ENCODE peak calls at places on chromosome X, in eight cellular contexts. M is heart left ventricle, V is A549, P is HepG2, T is endothelial cell of umbilical vein, L is IMR-90, H is adrenal gland, X is testis. Q is an unnamed sample.
A peak's percentile ranks its signal among the peaks of the same experiment; 100 is the strongest.

GRCh38 chrX:29318051-29318450 is 730.8 kb downstream of the IL1RAPL1 start:
- DNase-seq in T (peak; percentile 76), X (no peak), H (no peak), L (peak; percentile 38), P (no peak), V (no peak), M (no peak), Q (no peak)

GRCh38 chrX:153981771-153982533 is 9.4 kb downstream of the TMEM187 start:
- DNase-seq in X (peak; percentile 78), T (no peak), P (no peak), M (peak; percentile 59), V (no peak), H (peak; percentile 74), L (no peak), Q (peak; percentile 34)

GRCh38 chrX:133923113-133923512 is 62.3 kb downstream of the GPC3 start:
- DNase-seq in X (no peak), L (no peak), P (no peak), V (no peak), M (no peak), H (no peak), T (no peak), Q (no peak)

GRCh38 chrX:115023139-115023538 is 5.7 kb upstream of the IL13RA2 start:
- DNase-seq in X (no peak), L (peak; percentile 90), T (peak; percentile 92), V (no peak), H (peak; percentile 50), P (no peak), M (no peak), Q (no peak)

GRCh38 chrX:9897761-9898161 is 69.4 kb upstream of the CLDN34 start:
- DNase-seq in M (no peak), X (no peak), T (no peak), V (no peak), P (no peak), L (peak; percentile 97), H (no peak), Q (no peak)

GRCh38 chrX:110363241-110363640 is 4.6 kb downstream of the RTL9 start:
- DNase-seq in H (no peak), V (no peak), L (no peak), P (no peak), T (no peak), X (no peak), M (no peak), Q (no peak)

GRCh38 chrX:10591363-10592036 is 28.9 kb downstream of the MID1 start:
- DNase-seq in H (no peak), X (no peak), P (no peak), V (no peak), L (no peak), M (no peak), T (no peak), Q (no peak)

GRCh38 chrX:147635186-147635585 is 276.5 kb upstream of the FMR1 start:
- DNase-seq in T (no peak), V (no peak), H (no peak), P (no peak), M (no peak), X (no peak), L (no peak), Q (no peak)

GRCh38 chrX:46072776-46073175 is 472.4 kb downstream of the ZNF674 start:
- DNase-seq in H (no peak), V (no peak), T (no peak), L (no peak), X (no peak), M (no peak), P (no peak), Q (no peak)

GRCh38 chrX:154751121-154751668 is 318 bp upstream of the GAB3 start:
- DNase-seq in T (no peak), L (no peak), V (no peak), X (peak; percentile 39), M (peak; percentile 62), P (no peak), H (no peak), Q (no peak)

GRCh38 chrX:23756165-23756564 is 13.1 kb upstream of the ACOT9 start:
- DNase-seq in L (peak; percentile 41), P (peak; percentile 37), T (peak; percentile 54), X (peak; percentile 73), H (peak; percentile 79), V (peak; percentile 41), M (peak; percentile 62), Q (peak; percentile 71)

GRCh38 chrX:136200466-136200865 is 50.7 kb downstream of the MAP7D3 start:
- DNase-seq in M (no peak), T (peak; percentile 45), H (no peak), V (peak; percentile 53), L (peak; percentile 58), P (no peak), X (no peak), Q (no peak)

GRCh38 chrX:129235903-129236302 is 287.4 kb downstream of the SMARCA1 start:
- DNase-seq in L (no peak), P (no peak), H (no peak), X (no peak), V (no peak), T (no peak), M (no peak), Q (no peak)

GRCh38 chrX:25144043-25144940 is 128.5 kb upstream of the ARX start:
- DNase-seq in T (peak; percentile 43), M (peak; percentile 50), P (peak; percentile 10), L (peak; percentile 64), H (peak; percentile 78), X (peak; percentile 80), V (peak; percentile 4), Q (peak; percentile 62)

GRCh38 chrX:15854080-15854655 is 445 bp downstream of the AP1S2 start:
- DNase-seq in X (peak; percentile 61), M (peak; percentile 71), V (peak; percentile 22), T (no peak), L (no peak), P (peak; percentile 24), H (peak; percentile 71), Q (peak; percentile 42)

GRCh38 chrX:103376979-103377324 is 614 bp downstream of the BEX3 start:
- DNase-seq in H (peak; percentile 53), X (peak; percentile 23), L (peak; percentile 27), V (no peak), T (peak; percentile 34), P (no peak), M (peak; percentile 26), Q (peak; percentile 16)

GRCh38 chrX:112636951-112637541 is 42.7 kb downstream of the LHFPL1 start:
- DNase-seq in L (peak; percentile 87), M (no peak), V (no peak), T (no peak), H (no peak), X (peak; percentile 12), P (no peak), Q (no peak)

GRCh38 chrX:130024127-130024526 is 41.7 kb downstream of the BCORL1 start:
- DNase-seq in T (peak; percentile 28), X (peak; percentile 63), H (peak; percentile 89), P (no peak), V (peak; percentile 40), L (peak; percentile 17), M (peak; percentile 76), Q (peak; percentile 51)

GRCh38 chrX:138711399-138712347 is at the start of gene FGF13:
- DNase-seq in X (peak; percentile 50), M (peak; percentile 31), L (no peak), H (no peak), V (no peak), T (no peak), P (peak; percentile 0), Q (peak; percentile 11)

GRCh38 chrX:96833333-96833732 is 50.4 kb upstream of the RPA4 start:
- DNase-seq in M (no peak), T (no peak), H (no peak), P (no peak), V (no peak), X (no peak), L (peak; percentile 31), Q (no peak)

GRCh38 chrX:70129811-70130210 is 3.4 kb upstream of the IGBP1 start:
- DNase-seq in X (no peak), L (peak; percentile 31), P (peak; percentile 5), V (no peak), H (no peak), T (no peak), M (no peak), Q (no peak)

GRCh38 chrX:133402830-133403625 is 12.3 kb downstream of the GPC4 start:
- DNase-seq in T (no peak), P (no peak), V (no peak), H (no peak), L (no peak), M (no peak), X (no peak), Q (no peak)

GRCh38 chrX:153469811-153470410 is 465 bp downstream of the HAUS7 start:
- DNase-seq in M (no peak), T (peak; percentile 32), H (peak; percentile 57), L (peak; percentile 8), X (peak; percentile 22), P (no peak), V (peak; percentile 47), Q (no peak)

GRCh38 chrX:37824491-37825224 is 22.7 kb downstream of the DYNLT3 start:
- DNase-seq in V (no peak), M (no peak), H (no peak), L (no peak), X (no peak), T (no peak), P (no peak), Q (no peak)
- H3K4me1 ChIP-seq in V (peaks cover 6% of the 10 kb centered on the region), M (no peaks in the 10 kb centered on the region), H (no peaks in the 10 kb centered on the region), L (peaks cover 1% of the 10 kb centered on the region), X (no peaks in the 10 kb centered on the region), T (no peaks in the 10 kb centered on the region), P (no peaks in the 10 kb centered on the region), Q (peaks cover 9% of the 10 kb centered on the region)

GRCh38 chrX:151789179-151789800 is 54.7 kb downstream of the CNGA2 start:
- DNase-seq in X (no peak), V (peak; percentile 17), T (peak; percentile 39), H (peak; percentile 86), M (peak; percentile 51), L (peak; percentile 45), P (no peak), Q (peak; percentile 10)
- H3K4me3 ChIP-seq in X (no peak overlapping the region), V (no peak overlapping the region), T (no peak overlapping the region), H (no peak overlapping the region), M (no peak overlapping the region), L (no peak overlapping the region), P (no peak overlapping the region), Q (no peak overlapping the region)

GRCh38 chrX:107825698-107826285 is at the start of gene MID2:
- DNase-seq in M (peak; percentile 55), L (no peak), H (peak; percentile 88), T (peak; percentile 53), V (peak; percentile 46), X (peak; percentile 80), P (no peak), Q (peak; percentile 84)
- TF ChIP-seq POLR2A in M (no peak), L (no peak), H (peak; percentile 62), T (no peak), V (peak; percentile 16), X (no peak), P (no peak), Q (peak; percentile 51)

GRCh38 chrX:39774804-39775112 is 323.0 kb downstream of the BCOR start:
- DNase-seq in M (no peak), P (no peak), X (no peak), L (no peak), H (no peak), T (no peak), V (no peak), Q (no peak)

GRCh38 chrX:39771089-39771488 is 326.7 kb downstream of the BCOR start:
- DNase-seq in V (no peak), L (no peak), X (no peak), H (no peak), P (no peak), T (no peak), M (no peak), Q (no peak)

GRCh38 chrX:39772057-39772832 is 325.5 kb downstream of the BCOR start:
- DNase-seq in T (peak; percentile 44), L (peak; percentile 55), M (peak; percentile 43), P (peak; percentile 81), H (peak; percentile 70), V (no peak), X (peak; percentile 62), Q (peak; percentile 47)

GRCh38 chrX:39773150-39773549 is 324.6 kb downstream of the BCOR start:
- DNase-seq in X (no peak), P (no peak), T (no peak), L (no peak), H (no peak), M (no peak), V (no peak), Q (no peak)

GRCh38 chrX:39773923-39774803 is 323.6 kb downstream of the BCOR start:
- DNase-seq in T (peak; percentile 53), P (no peak), V (no peak), M (no peak), L (peak; percentile 28), H (no peak), X (no peak), Q (peak; percentile 26)
- H3K4me1 ChIP-seq in T (peaks cover 4% of the 10 kb centered on the region), P (peaks cover 38% of the 10 kb centered on the region), V (peaks cover 29% of the 10 kb centered on the region), M (peaks cover 10% of the 10 kb centered on the region), L (peaks cover 2% of the 10 kb centered on the region), H (peaks cover 13% of the 10 kb centered on the region), X (peaks cover 11% of the 10 kb centered on the region), Q (peaks cover 35% of the 10 kb centered on the region)